ENCODE peak calls at places on chromosomes 7 and 10, in eight cellular contexts. One of them, this sample, is unnamed.

GRCh38 chr7:132666786-132667185 is 90.5 kb upstream of the PLXNA4 start:
- DNase-seq in A549: no peak
- DNase-seq in astrocyte: no peak
- DNase-seq in SK-N-SH: no peak
- DNase-seq in PC-9: peak; percentile 34
- DNase-seq in left lung: no peak
- DNase-seq in ascending aorta: no peak
- DNase-seq in fibroblast of lung: no peak
- DNase-seq in this sample: no peak

GRCh38 chr10:43708256-43708655 is 59.6 kb upstream of the ZNF32 start:
- DNase-seq in left lung: no peak
- DNase-seq in fibroblast of lung: no peak
- DNase-seq in A549: no peak
- DNase-seq in astrocyte: no peak
- DNase-seq in ascending aorta: no peak
- DNase-seq in SK-N-SH: no peak
- DNase-seq in PC-9: no peak
- DNase-seq in this sample: no peak

GRCh38 chr7:4882169-4882741 is 1.3 kb downstream of the RADIL start:
- DNase-seq in A549: no peak
- DNase-seq in PC-9: no peak
- DNase-seq in ascending aorta: peak; percentile 37
- DNase-seq in left lung: no peak
- DNase-seq in fibroblast of lung: peak; percentile 78
- DNase-seq in astrocyte: peak; percentile 41
- DNase-seq in SK-N-SH: peak; percentile 88
- DNase-seq in this sample: peak; percentile 26

GRCh38 chr7:66033471-66034385 is 41.9 kb upstream of the ASL start:
- DNase-seq in astrocyte: no peak
- DNase-seq in ascending aorta: no peak
- DNase-seq in SK-N-SH: peak; percentile 60
- DNase-seq in left lung: no peak
- DNase-seq in fibroblast of lung: peak; percentile 19
- DNase-seq in A549: no peak
- DNase-seq in PC-9: no peak
- DNase-seq in this sample: no peak

GRCh38 chr10:90960355-90960814 is 39.5 kb upstream of the ANKRD1 start:
- DNase-seq in left lung: no peak
- DNase-seq in PC-9: peak; percentile 55
- DNase-seq in fibroblast of lung: peak; percentile 89
- DNase-seq in ascending aorta: no peak
- DNase-seq in A549: peak; percentile 61
- DNase-seq in astrocyte: peak; percentile 86
- DNase-seq in SK-N-SH: no peak
- DNase-seq in this sample: no peak

GRCh38 chr7:110017405-110017804 is 1073.5 kb upstream of the LRRN3 start:
- DNase-seq in SK-N-SH: no peak
- DNase-seq in fibroblast of lung: no peak
- DNase-seq in astrocyte: no peak
- DNase-seq in left lung: no peak
- DNase-seq in A549: no peak
- DNase-seq in ascending aorta: no peak
- DNase-seq in PC-9: no peak
- DNase-seq in this sample: no peak

GRCh38 chr7:156993925-156994235 is 16.6 kb downstream of the MNX1 start:
- DNase-seq in SK-N-SH: peak; percentile 36
- DNase-seq in ascending aorta: no peak
- DNase-seq in left lung: peak; percentile 26
- DNase-seq in A549: no peak
- DNase-seq in fibroblast of lung: no peak
- DNase-seq in PC-9: no peak
- DNase-seq in astrocyte: no peak
- DNase-seq in this sample: no peak

GRCh38 chr10:46553238-46554049 is 3.0 kb downstream of the GPRIN2 start:
- DNase-seq in astrocyte: no peak
- DNase-seq in A549: no peak
- DNase-seq in left lung: no peak
- DNase-seq in PC-9: peak; percentile 35
- DNase-seq in ascending aorta: no peak
- DNase-seq in fibroblast of lung: no peak
- DNase-seq in SK-N-SH: no peak
- DNase-seq in this sample: peak; percentile 25

GRCh38 chr10:119357389-119358139 is 150.2 kb downstream of the GRK5 start:
- DNase-seq in SK-N-SH: no peak
- DNase-seq in left lung: no peak
- DNase-seq in astrocyte: peak; percentile 39
- DNase-seq in ascending aorta: no peak
- DNase-seq in fibroblast of lung: no peak
- DNase-seq in A549: no peak
- DNase-seq in PC-9: no peak
- DNase-seq in this sample: no peak

GRCh38 chr7:159075563-159076238 is 69.0 kb downstream of the VIPR2 start:
- DNase-seq in left lung: peak; percentile 68
- DNase-seq in fibroblast of lung: no peak
- DNase-seq in astrocyte: no peak
- DNase-seq in SK-N-SH: no peak
- DNase-seq in ascending aorta: no peak
- DNase-seq in PC-9: no peak
- DNase-seq in A549: no peak
- DNase-seq in this sample: no peak

GRCh38 chr7:117427258-117427701 is at the start of gene ASZ1:
- DNase-seq in left lung: peak; percentile 60
- DNase-seq in ascending aorta: no peak
- DNase-seq in SK-N-SH: peak; percentile 11
- DNase-seq in PC-9: no peak
- DNase-seq in A549: no peak
- DNase-seq in astrocyte: no peak
- DNase-seq in fibroblast of lung: no peak
- DNase-seq in this sample: no peak
- H3K4me3 ChIP-seq in left lung: no peak within 1 kb of the TSS
- H3K4me3 ChIP-seq in ascending aorta: no peak within 1 kb of the TSS
- H3K4me3 ChIP-seq in SK-N-SH: no peak within 1 kb of the TSS
- H3K4me3 ChIP-seq in PC-9: no peak within 1 kb of the TSS
- H3K4me3 ChIP-seq in A549: no peak within 1 kb of the TSS
- H3K4me3 ChIP-seq in astrocyte: no peak within 1 kb of the TSS
- H3K4me3 ChIP-seq in fibroblast of lung: no peak within 1 kb of the TSS
- H3K4me3 ChIP-seq in this sample: no peak within 1 kb of the TSS

DNA sequence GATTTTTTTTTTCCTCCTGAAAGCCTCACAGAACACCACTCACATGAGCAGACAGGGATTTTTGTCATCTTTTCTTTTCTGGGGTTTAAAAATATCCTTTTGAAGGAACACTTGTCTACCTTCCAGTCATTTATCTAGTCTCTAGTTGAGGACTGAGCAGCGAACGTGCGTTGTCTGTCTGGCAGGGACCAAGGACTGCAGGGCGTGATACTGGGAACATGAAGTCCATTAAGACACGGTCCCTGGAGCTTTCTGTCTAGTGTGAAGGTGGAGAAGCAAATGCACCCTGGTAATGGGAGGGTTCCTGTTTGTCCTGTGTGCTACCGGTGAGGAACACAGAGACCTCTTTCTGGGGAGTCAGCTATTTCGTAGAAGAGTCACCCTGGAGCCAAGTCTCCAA is 207.4 kb downstream of the TMEM178B start:
- DNase-seq in A549: no peak
- DNase-seq in ascending aorta: no peak
- DNase-seq in PC-9: no peak
- DNase-seq in fibroblast of lung: no peak
- DNase-seq in astrocyte: no peak
- DNase-seq in SK-N-SH: no peak
- DNase-seq in left lung: no peak
- DNase-seq in this sample: no peak
- H3K27ac ChIP-seq in A549: no peak overlapping the region
- H3K27ac ChIP-seq in ascending aorta: no peak overlapping the region
- H3K27ac ChIP-seq in PC-9: no peak overlapping the region
- H3K27ac ChIP-seq in fibroblast of lung: no peak overlapping the region
- H3K27ac ChIP-seq in astrocyte: no peak overlapping the region
- H3K27ac ChIP-seq in SK-N-SH: no peak overlapping the region
- H3K27ac ChIP-seq in left lung: no peak overlapping the region
- H3K27ac ChIP-seq in this sample: no peak overlapping the region

GRCh38 chr7:2528481-2529095 is 9.0 kb downstream of the LFNG start:
- DNase-seq in fibroblast of lung: no peak
- DNase-seq in PC-9: no peak
- DNase-seq in A549: no peak
- DNase-seq in astrocyte: no peak
- DNase-seq in SK-N-SH: no peak
- DNase-seq in ascending aorta: no peak
- DNase-seq in left lung: peak; percentile 81
- DNase-seq in this sample: no peak
- H3K4me3 ChIP-seq in fibroblast of lung: no peak overlapping the region
- H3K4me3 ChIP-seq in PC-9: peak overlapping the region; percentile 23
- H3K4me3 ChIP-seq in A549: no peak overlapping the region
- H3K4me3 ChIP-seq in astrocyte: no peak overlapping the region
- H3K4me3 ChIP-seq in SK-N-SH: no peak overlapping the region
- H3K4me3 ChIP-seq in ascending aorta: no peak overlapping the region
- H3K4me3 ChIP-seq in left lung: no peak overlapping the region
- H3K4me3 ChIP-seq in this sample: no peak overlapping the region

GRCh38 chr10:105973912-105974311 is 1190.6 kb downstream of the SORCS1 start:
- DNase-seq in PC-9: no peak
- DNase-seq in astrocyte: no peak
- DNase-seq in left lung: no peak
- DNase-seq in SK-N-SH: no peak
- DNase-seq in A549: no peak
- DNase-seq in ascending aorta: no peak
- DNase-seq in fibroblast of lung: no peak
- DNase-seq in this sample: no peak

GRCh38 chr10:105969884-105970377 is 1194.6 kb downstream of the SORCS1 start:
- DNase-seq in left lung: no peak
- DNase-seq in PC-9: no peak
- DNase-seq in SK-N-SH: no peak
- DNase-seq in fibroblast of lung: no peak
- DNase-seq in astrocyte: no peak
- DNase-seq in A549: no peak
- DNase-seq in ascending aorta: no peak
- DNase-seq in this sample: no peak

GRCh38 chr10:105974803-105975456 is 1189.6 kb downstream of the SORCS1 start:
- DNase-seq in astrocyte: no peak
- DNase-seq in ascending aorta: no peak
- DNase-seq in A549: peak; percentile 2
- DNase-seq in SK-N-SH: no peak
- DNase-seq in PC-9: no peak
- DNase-seq in left lung: no peak
- DNase-seq in fibroblast of lung: peak; percentile 2
- DNase-seq in this sample: no peak

GRCh38 chr10:105971460-105971859 is 1193.0 kb downstream of the SORCS1 start:
- DNase-seq in astrocyte: no peak
- DNase-seq in A549: no peak
- DNase-seq in ascending aorta: no peak
- DNase-seq in SK-N-SH: no peak
- DNase-seq in left lung: no peak
- DNase-seq in fibroblast of lung: no peak
- DNase-seq in PC-9: no peak
- DNase-seq in this sample: no peak

GRCh38 chr10:105973252-105973877 is 1191.1 kb downstream of the SORCS1 start:
- DNase-seq in ascending aorta: no peak
- DNase-seq in left lung: no peak
- DNase-seq in A549: no peak
- DNase-seq in PC-9: no peak
- DNase-seq in SK-N-SH: peak; percentile 9
- DNase-seq in astrocyte: no peak
- DNase-seq in fibroblast of lung: no peak
- DNase-seq in this sample: no peak
- H3K27ac ChIP-seq in ascending aorta: no peak overlapping the region
- H3K27ac ChIP-seq in left lung: no peak overlapping the region
- H3K27ac ChIP-seq in A549: no peak overlapping the region
- H3K27ac ChIP-seq in PC-9: no peak overlapping the region
- H3K27ac ChIP-seq in SK-N-SH: no peak overlapping the region
- H3K27ac ChIP-seq in astrocyte: no peak overlapping the region
- H3K27ac ChIP-seq in fibroblast of lung: no peak overlapping the region
- H3K27ac ChIP-seq in this sample: no peak overlapping the region

GRCh38 chr10:4451512-4451911 is 374.5 kb upstream of the AKR1E2 start:
- DNase-seq in astrocyte: no peak
- DNase-seq in PC-9: no peak
- DNase-seq in A549: no peak
- DNase-seq in fibroblast of lung: no peak
- DNase-seq in left lung: no peak
- DNase-seq in SK-N-SH: no peak
- DNase-seq in ascending aorta: no peak
- DNase-seq in this sample: no peak
- H3K4me3 ChIP-seq in astrocyte: no peak overlapping the region
- H3K4me3 ChIP-seq in PC-9: no peak overlapping the region
- H3K4me3 ChIP-seq in A549: no peak overlapping the region
- H3K4me3 ChIP-seq in fibroblast of lung: no peak overlapping the region
- H3K4me3 ChIP-seq in left lung: no peak overlapping the region
- H3K4me3 ChIP-seq in SK-N-SH: no peak overlapping the region
- H3K4me3 ChIP-seq in ascending aorta: no peak overlapping the region
- H3K4me3 ChIP-seq in this sample: no peak overlapping the region